ENCODE peak calls at places on chromosomes 5 and 9, in six cellular contexts. One of them, this sample, is unnamed.

GRCh38 chr9:106689089-106689488 is 173.9 kb upstream of the ZNF462 start:
- DNase-seq in GM12864: no peak
- DNase-seq in sigmoid colon: no peak
- DNase-seq in activated CD8-positive, alpha-beta T cell treated with anti-CD3 and anti-CD28 coated beads for 36 hours: no peak
- DNase-seq in IMR-90: no peak
- DNase-seq in HFF-Myc: no peak
- DNase-seq in this sample: no peak

GRCh38 chr5:178331491-178331981 is 98.9 kb upstream of the PHYKPL start:
- DNase-seq in sigmoid colon: peak; percentile 74
- DNase-seq in HFF-Myc: no peak
- DNase-seq in IMR-90: no peak
- DNase-seq in GM12864: no peak
- DNase-seq in activated CD8-positive, alpha-beta T cell treated with anti-CD3 and anti-CD28 coated beads for 36 hours: no peak
- DNase-seq in this sample: no peak

GRCh38 chr5:153476767-153477166 is 13.7 kb upstream of the GRIA1 start:
- DNase-seq in IMR-90: peak; percentile 92
- DNase-seq in activated CD8-positive, alpha-beta T cell treated with anti-CD3 and anti-CD28 coated beads for 36 hours: no peak
- DNase-seq in sigmoid colon: no peak
- DNase-seq in GM12864: no peak
- DNase-seq in HFF-Myc: peak; percentile 88
- DNase-seq in this sample: no peak

GRCh38 chr5:157961828-157962390 is 103.0 kb upstream of the CLINT1 start:
- DNase-seq in activated CD8-positive, alpha-beta T cell treated with anti-CD3 and anti-CD28 coated beads for 36 hours: no peak
- DNase-seq in GM12864: no peak
- DNase-seq in sigmoid colon: no peak
- DNase-seq in HFF-Myc: no peak
- DNase-seq in IMR-90: no peak
- DNase-seq in this sample: no peak

GRCh38 chr5:131221888-131222287 is 42.0 kb upstream of the CDC42SE2 start:
- DNase-seq in HFF-Myc: no peak
- DNase-seq in sigmoid colon: no peak
- DNase-seq in IMR-90: peak; percentile 56
- DNase-seq in GM12864: no peak
- DNase-seq in activated CD8-positive, alpha-beta T cell treated with anti-CD3 and anti-CD28 coated beads for 36 hours: no peak
- DNase-seq in this sample: no peak

GRCh38 chr5:73172893-73173292 is at the start of gene TMEM174:
- DNase-seq in activated CD8-positive, alpha-beta T cell treated with anti-CD3 and anti-CD28 coated beads for 36 hours: no peak
- DNase-seq in HFF-Myc: no peak
- DNase-seq in sigmoid colon: no peak
- DNase-seq in IMR-90: no peak
- DNase-seq in GM12864: no peak
- DNase-seq in this sample: no peak

GRCh38 chr5:149817539-149817938 is 87.4 kb downstream of the PPARGC1B start:
- DNase-seq in HFF-Myc: peak; percentile 43
- DNase-seq in GM12864: no peak
- DNase-seq in sigmoid colon: no peak
- DNase-seq in IMR-90: no peak
- DNase-seq in activated CD8-positive, alpha-beta T cell treated with anti-CD3 and anti-CD28 coated beads for 36 hours: no peak
- DNase-seq in this sample: no peak

GRCh38 chr5:158398360-158399201 is 539.6 kb upstream of the CLINT1 start:
- DNase-seq in sigmoid colon: no peak
- DNase-seq in HFF-Myc: no peak
- DNase-seq in GM12864: peak; percentile 57
- DNase-seq in IMR-90: no peak
- DNase-seq in activated CD8-positive, alpha-beta T cell treated with anti-CD3 and anti-CD28 coated beads for 36 hours: no peak
- DNase-seq in this sample: no peak

GRCh38 chr9:18890372-18890771 is 142.6 kb downstream of the SAXO1 start:
- DNase-seq in GM12864: no peak
- DNase-seq in IMR-90: peak; percentile 41
- DNase-seq in sigmoid colon: no peak
- DNase-seq in activated CD8-positive, alpha-beta T cell treated with anti-CD3 and anti-CD28 coated beads for 36 hours: no peak
- DNase-seq in HFF-Myc: no peak
- DNase-seq in this sample: no peak

GRCh38 chr5:131393498-131393968 is 129.7 kb downstream of the CDC42SE2 start:
- DNase-seq in sigmoid colon: no peak
- DNase-seq in activated CD8-positive, alpha-beta T cell treated with anti-CD3 and anti-CD28 coated beads for 36 hours: no peak
- DNase-seq in IMR-90: no peak
- DNase-seq in HFF-Myc: no peak
- DNase-seq in GM12864: no peak
- DNase-seq in this sample: no peak

GRCh38 chr5:66987949-66988838 is 208.4 kb downstream of the CD180 start:
- DNase-seq in HFF-Myc: no peak
- DNase-seq in GM12864: no peak
- DNase-seq in sigmoid colon: no peak
- DNase-seq in activated CD8-positive, alpha-beta T cell treated with anti-CD3 and anti-CD28 coated beads for 36 hours: no peak
- DNase-seq in IMR-90: peak; percentile 26
- DNase-seq in this sample: peak; percentile 26

GRCh38 chr5:126519637-126520592 is 75.1 kb downstream of the ALDH7A1 start:
- DNase-seq in sigmoid colon: peak; percentile 87
- DNase-seq in activated CD8-positive, alpha-beta T cell treated with anti-CD3 and anti-CD28 coated beads for 36 hours: no peak
- DNase-seq in HFF-Myc: no peak
- DNase-seq in GM12864: no peak
- DNase-seq in IMR-90: peak; percentile 40
- DNase-seq in this sample: no peak

GRCh38 chr9:87873607-87874319 is 8.9 kb upstream of the SPATA31E1 start:
- DNase-seq in IMR-90: peak; percentile 31
- DNase-seq in sigmoid colon: no peak
- DNase-seq in GM12864: no peak
- DNase-seq in HFF-Myc: no peak
- DNase-seq in activated CD8-positive, alpha-beta T cell treated with anti-CD3 and anti-CD28 coated beads for 36 hours: no peak
- DNase-seq in this sample: no peak

GRCh38 chr5:105407190-105407589 is 1844.6 kb upstream of the NUDT12 start:
- DNase-seq in IMR-90: no peak
- DNase-seq in activated CD8-positive, alpha-beta T cell treated with anti-CD3 and anti-CD28 coated beads for 36 hours: no peak
- DNase-seq in sigmoid colon: no peak
- DNase-seq in GM12864: no peak
- DNase-seq in HFF-Myc: no peak
- DNase-seq in this sample: no peak

GRCh38 chr5:108484035-108484434 is 102.1 kb upstream of the FBXL17 start:
- DNase-seq in GM12864: no peak
- DNase-seq in activated CD8-positive, alpha-beta T cell treated with anti-CD3 and anti-CD28 coated beads for 36 hours: no peak
- DNase-seq in HFF-Myc: no peak
- DNase-seq in IMR-90: no peak
- DNase-seq in sigmoid colon: no peak
- DNase-seq in this sample: no peak

GRCh38 chr5:91848453-91848852 is 465.3 kb upstream of the ARRDC3 start:
- DNase-seq in activated CD8-positive, alpha-beta T cell treated with anti-CD3 and anti-CD28 coated beads for 36 hours: no peak
- DNase-seq in GM12864: no peak
- DNase-seq in IMR-90: peak; percentile 81
- DNase-seq in HFF-Myc: peak; percentile 70
- DNase-seq in sigmoid colon: no peak
- DNase-seq in this sample: no peak

GRCh38 chr5:132064738-132065331 is 4.4 kb downstream of the IL3 start:
- DNase-seq in IMR-90: peak; percentile 70
- DNase-seq in GM12864: peak; percentile 45
- DNase-seq in HFF-Myc: peak; percentile 67
- DNase-seq in sigmoid colon: peak; percentile 70
- DNase-seq in activated CD8-positive, alpha-beta T cell treated with anti-CD3 and anti-CD28 coated beads for 36 hours: peak; percentile 93
- DNase-seq in this sample: peak; percentile 87

GRCh38 chr5:102523541-102524175 is 24.9 kb upstream of the SLCO6A1 start:
- DNase-seq in activated CD8-positive, alpha-beta T cell treated with anti-CD3 and anti-CD28 coated beads for 36 hours: no peak
- DNase-seq in GM12864: peak; percentile 26
- DNase-seq in HFF-Myc: no peak
- DNase-seq in sigmoid colon: no peak
- DNase-seq in IMR-90: no peak
- DNase-seq in this sample: no peak

GRCh38 chr9:134663084-134663483 is 21.5 kb downstream of the COL5A1 start:
- DNase-seq in IMR-90: no peak
- DNase-seq in sigmoid colon: peak; percentile 65
- DNase-seq in HFF-Myc: no peak
- DNase-seq in GM12864: no peak
- DNase-seq in activated CD8-positive, alpha-beta T cell treated with anti-CD3 and anti-CD28 coated beads for 36 hours: no peak
- DNase-seq in this sample: no peak

GRCh38 chr9:134666208-134666607 is 24.6 kb downstream of the COL5A1 start:
- DNase-seq in sigmoid colon: no peak
- DNase-seq in HFF-Myc: no peak
- DNase-seq in IMR-90: no peak
- DNase-seq in activated CD8-positive, alpha-beta T cell treated with anti-CD3 and anti-CD28 coated beads for 36 hours: no peak
- DNase-seq in GM12864: no peak
- DNase-seq in this sample: no peak

GRCh38 chr9:134662143-134662876 is 20.7 kb downstream of the COL5A1 start:
- DNase-seq in HFF-Myc: peak; percentile 93
- DNase-seq in GM12864: no peak
- DNase-seq in sigmoid colon: peak; percentile 95
- DNase-seq in IMR-90: peak; percentile 88
- DNase-seq in activated CD8-positive, alpha-beta T cell treated with anti-CD3 and anti-CD28 coated beads for 36 hours: no peak
- DNase-seq in this sample: no peak

GRCh38 chr9:134663753-134664415 is 22.3 kb downstream of the COL5A1 start:
- DNase-seq in sigmoid colon: peak; percentile 65
- DNase-seq in HFF-Myc: no peak
- DNase-seq in activated CD8-positive, alpha-beta T cell treated with anti-CD3 and anti-CD28 coated beads for 36 hours: no peak
- DNase-seq in GM12864: no peak
- DNase-seq in IMR-90: no peak
- DNase-seq in this sample: no peak

GRCh38 chr9:134664446-134664845 is 22.8 kb downstream of the COL5A1 start:
- DNase-seq in sigmoid colon: peak; percentile 58
- DNase-seq in GM12864: no peak
- DNase-seq in HFF-Myc: no peak
- DNase-seq in IMR-90: no peak
- DNase-seq in activated CD8-positive, alpha-beta T cell treated with anti-CD3 and anti-CD28 coated beads for 36 hours: no peak
- DNase-seq in this sample: no peak
- TF ChIP-seq CTCF in sigmoid colon: no peak
- TF ChIP-seq CTCF in GM12864: no peak
- TF ChIP-seq CTCF in HFF-Myc: no peak
- TF ChIP-seq CTCF in IMR-90: no peak
- TF ChIP-seq CTCF in activated CD8-positive, alpha-beta T cell treated with anti-CD3 and anti-CD28 coated beads for 36 hours: no peak
- TF ChIP-seq CTCF in this sample: no peak

DNA sequence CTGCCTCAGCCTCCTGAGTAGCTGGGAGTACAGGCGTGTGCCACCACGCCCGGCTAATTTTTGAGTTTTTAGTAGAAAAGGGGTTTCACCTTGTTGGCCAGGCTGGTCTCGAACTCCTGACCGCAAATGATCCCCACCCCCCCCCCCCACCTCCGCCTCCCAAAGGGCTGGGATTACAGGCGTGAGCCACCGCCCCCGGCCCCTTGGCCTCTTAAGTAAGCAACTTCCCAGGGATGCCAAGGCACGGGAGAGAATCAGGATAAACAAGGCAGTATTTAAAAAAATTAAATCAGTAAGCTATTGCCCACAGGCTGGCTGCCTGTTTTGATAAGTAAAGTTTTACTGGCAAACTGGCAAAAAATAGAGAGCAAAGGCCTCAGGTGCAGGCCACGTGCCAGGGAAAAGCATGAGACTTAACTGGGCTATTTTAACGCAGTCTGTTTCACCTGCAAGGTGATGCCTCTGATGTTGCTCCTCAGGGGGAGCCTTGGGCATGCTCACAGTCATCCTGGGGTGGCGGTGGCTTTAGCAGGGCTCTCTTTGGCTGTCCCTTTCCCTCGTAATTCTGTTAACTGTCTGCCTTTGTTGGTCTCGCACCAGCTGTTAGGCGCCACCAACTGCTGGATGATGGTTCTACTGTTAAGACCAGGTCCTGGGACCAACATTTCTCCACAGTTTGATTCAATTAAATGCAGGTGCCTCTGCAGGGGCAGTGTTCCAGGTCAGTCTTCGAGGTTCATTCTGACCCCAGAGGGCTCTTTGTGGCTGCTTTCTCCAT is 19.4 kb upstream of the RNF130 start:
- DNase-seq in HFF-Myc: no peak
- DNase-seq in GM12864: no peak
- DNase-seq in IMR-90: peak; percentile 14
- DNase-seq in sigmoid colon: no peak
- DNase-seq in activated CD8-positive, alpha-beta T cell treated with anti-CD3 and anti-CD28 coated beads for 36 hours: peak; percentile 56
- DNase-seq in this sample: no peak
- TF ChIP-seq CTCF in HFF-Myc: no peak
- TF ChIP-seq CTCF in GM12864: no peak
- TF ChIP-seq CTCF in IMR-90: no peak
- TF ChIP-seq CTCF in sigmoid colon: no peak
- TF ChIP-seq CTCF in activated CD8-positive, alpha-beta T cell treated with anti-CD3 and anti-CD28 coated beads for 36 hours: no peak
- TF ChIP-seq CTCF in this sample: no peak

DNA sequence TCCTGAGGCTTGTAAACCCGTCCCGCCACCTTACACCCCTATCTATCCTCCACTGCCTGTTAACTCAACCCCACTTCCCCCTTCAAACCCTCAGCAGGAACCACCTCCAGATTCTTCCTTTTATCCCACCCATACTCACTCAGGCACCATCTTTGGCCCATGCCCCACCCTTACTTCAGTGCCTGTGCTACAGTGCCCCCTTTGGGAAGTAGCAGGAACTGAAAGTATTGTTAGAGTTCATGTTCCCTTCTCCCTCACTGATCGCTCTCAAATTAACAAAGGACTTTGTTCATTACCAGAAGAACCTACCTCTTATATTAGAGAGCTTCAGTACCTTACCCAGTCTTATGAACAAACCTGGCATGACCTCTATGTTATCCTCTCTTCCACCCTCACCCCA is 92.2 kb upstream of the MOCS2 start:
- DNase-seq in sigmoid colon: no peak
- DNase-seq in activated CD8-positive, alpha-beta T cell treated with anti-CD3 and anti-CD28 coated beads for 36 hours: peak; percentile 19
- DNase-seq in GM12864: no peak
- DNase-seq in IMR-90: no peak
- DNase-seq in HFF-Myc: no peak
- DNase-seq in this sample: no peak
- TF ChIP-seq CTCF in sigmoid colon: no peak
- TF ChIP-seq CTCF in activated CD8-positive, alpha-beta T cell treated with anti-CD3 and anti-CD28 coated beads for 36 hours: peak; percentile 28
- TF ChIP-seq CTCF in GM12864: peak; percentile 39
- TF ChIP-seq CTCF in IMR-90: no peak
- TF ChIP-seq CTCF in HFF-Myc: peak; percentile 31
- TF ChIP-seq CTCF in this sample: no peak

DNA sequence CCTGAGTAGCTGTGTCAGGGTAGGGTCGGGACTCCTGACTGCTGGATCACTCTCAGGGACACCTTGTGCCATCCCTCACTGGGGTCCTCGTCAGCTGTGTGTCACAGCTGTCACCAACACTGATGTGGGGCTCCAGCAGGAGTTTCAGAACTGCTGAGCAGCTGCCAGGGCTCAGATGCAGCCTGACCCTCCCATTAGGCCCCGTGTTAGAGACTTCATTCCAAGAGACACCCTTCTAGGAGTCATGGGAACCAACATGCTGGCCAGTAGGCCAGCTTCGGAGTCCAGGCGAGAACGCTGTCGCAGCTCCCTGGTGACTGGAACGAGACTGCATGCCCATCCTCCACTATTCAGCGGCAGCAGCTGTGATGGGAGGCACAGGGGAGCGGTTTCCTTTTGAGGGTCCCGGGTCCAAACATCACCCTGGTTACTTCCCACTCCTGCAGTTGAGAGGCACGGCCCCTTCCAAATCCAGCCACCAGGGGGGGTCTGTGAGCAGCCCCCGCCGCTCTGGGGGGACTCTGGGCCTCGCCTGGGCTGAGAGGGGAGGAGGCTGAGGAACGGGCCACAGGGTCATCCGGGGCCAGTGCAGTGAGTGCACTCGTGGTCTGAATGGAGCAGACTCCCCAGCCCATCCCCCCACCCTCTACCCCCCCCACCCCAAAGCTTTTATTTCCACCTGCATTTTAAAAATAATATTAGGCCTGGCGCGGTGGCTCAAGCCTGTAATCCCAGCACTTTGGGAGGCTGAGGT is 12.6 kb upstream of the TCF7 start:
- DNase-seq in activated CD8-positive, alpha-beta T cell treated with anti-CD3 and anti-CD28 coated beads for 36 hours: peak; percentile 82
- DNase-seq in IMR-90: no peak
- DNase-seq in HFF-Myc: no peak
- DNase-seq in sigmoid colon: peak; percentile 77
- DNase-seq in GM12864: no peak
- DNase-seq in this sample: peak; percentile 82
- TF ChIP-seq CTCF in activated CD8-positive, alpha-beta T cell treated with anti-CD3 and anti-CD28 coated beads for 36 hours: peak; percentile 88
- TF ChIP-seq CTCF in IMR-90: peak; percentile 74
- TF ChIP-seq CTCF in HFF-Myc: peak; percentile 91
- TF ChIP-seq CTCF in sigmoid colon: peak; percentile 48
- TF ChIP-seq CTCF in GM12864: peak; percentile 89
- TF ChIP-seq CTCF in this sample: peak; percentile 71

GRCh38 chr9:120985759-120986353 is 59.3 kb upstream of the TRAF1 start:
- DNase-seq in sigmoid colon: no peak
- DNase-seq in HFF-Myc: peak; percentile 26
- DNase-seq in IMR-90: peak; percentile 79
- DNase-seq in activated CD8-positive, alpha-beta T cell treated with anti-CD3 and anti-CD28 coated beads for 36 hours: no peak
- DNase-seq in GM12864: no peak
- DNase-seq in this sample: peak; percentile 50
- TF ChIP-seq CTCF in sigmoid colon: peak; percentile 28
- TF ChIP-seq CTCF in HFF-Myc: peak; percentile 53
- TF ChIP-seq CTCF in IMR-90: peak; percentile 75
- TF ChIP-seq CTCF in activated CD8-positive, alpha-beta T cell treated with anti-CD3 and anti-CD28 coated beads for 36 hours: peak; percentile 26
- TF ChIP-seq CTCF in GM12864: peak; percentile 58
- TF ChIP-seq CTCF in this sample: peak; percentile 42

This sample was measured in GM13976.